ENCODE peak calls at places on chromosomes 4 and X, in eight cellular contexts. D is spleen, A is HCT116, M is stomach, U is K562, H is GM12891, K is breast epithelium, Q is transverse colon. E is an unnamed sample.

GRCh38 chr4:9792381-9792780 is 10.9 kb downstream of the DRD5 start:
- DNase-seq in D (no peak), A (no peak), M (no peak), U (no peak), H (no peak), K (no peak), Q (no peak), E (no peak)

GRCh38 chrX:115940348-115940747 is 230.2 kb upstream of the AGTR2 start:
- DNase-seq in D (no peak), A (no peak), M (no peak), U (no peak), H (no peak), K (no peak), Q (no peak), E (no peak)

GRCh38 chrX:93637591-93637990 is 35.8 kb downstream of the NAP1L3 start:
- DNase-seq in D (no peak), A (no peak), M (no peak), U (no peak), H (no peak), K (no peak), Q (no peak), E (no peak)

GRCh38 chr4:169225812-169226211 is 44.9 kb downstream of the SH3RF1 start:
- DNase-seq in D (no peak), A (peak; percentile 76), M (no peak), U (no peak), H (no peak), K (no peak), Q (no peak), E (no peak)

GRCh38 chr4:40939826-40940225 is 190.1 kb downstream of the NSUN7 start:
- DNase-seq in D (no peak), A (no peak), M (no peak), U (no peak), H (no peak), K (no peak), Q (no peak), E (no peak)

GRCh38 chrX:129522184-129523059 is 868 bp downstream of the SMARCA1 start:
- DNase-seq in D (no peak), A (peak; percentile 16), M (peak; percentile 63), U (peak; percentile 40), H (peak; percentile 8), K (no peak), Q (peak; percentile 31), E (peak; percentile 18)

GRCh38 chr4:135508006-135508714 is 1306.6 kb upstream of the PABPC4L start:
- DNase-seq in D (no peak), A (peak; percentile 88), M (no peak), U (no peak), H (no peak), K (no peak), Q (no peak), E (no peak)

GRCh38 chrX:133638285-133638684 is 223.0 kb upstream of the GPC4 start:
- DNase-seq in D (no peak), A (no peak), M (peak; percentile 35), U (no peak), H (no peak), K (no peak), Q (no peak), E (no peak)

GRCh38 chr4:108018038-108018883 is 28.6 kb downstream of the HADH start:
- DNase-seq in D (peak; percentile 86), A (peak; percentile 55), M (peak; percentile 86), U (peak; percentile 71), H (peak; percentile 37), K (peak; percentile 67), Q (peak; percentile 83), E (peak; percentile 40)

GRCh38 chr4:76198411-76199237 is 15.0 kb downstream of the SCARB2 start:
- DNase-seq in D (no peak), A (no peak), M (peak; percentile 54), U (peak; percentile 64), H (no peak), K (peak; percentile 44), Q (peak; percentile 85), E (no peak)

GRCh38 chr4:127776620-127777019 is 5.5 kb upstream of the HSPA4L start:
- DNase-seq in D (no peak), A (no peak), M (no peak), U (no peak), H (no peak), K (no peak), Q (no peak), E (no peak)

GRCh38 chr4:179415016-179415841 is 1973.0 kb upstream of the AGA start:
- DNase-seq in D (no peak), A (no peak), M (no peak), U (no peak), H (no peak), K (no peak), Q (no peak), E (no peak)

GRCh38 chr4:48403358-48403757 is 62.0 kb downstream of the SLAIN2 start:
- DNase-seq in D (no peak), A (no peak), M (no peak), U (no peak), H (no peak), K (no peak), Q (no peak), E (no peak)

GRCh38 chrX:12947545-12948235 is 27.2 kb upstream of the TMSB4X start:
- DNase-seq in D (no peak), A (no peak), M (no peak), U (no peak), H (no peak), K (no peak), Q (no peak), E (no peak)

GRCh38 chrX:24257011-24257410 is 56.9 kb downstream of the SUPT20HL2 start:
- DNase-seq in D (no peak), A (no peak), M (no peak), U (no peak), H (no peak), K (no peak), Q (no peak), E (no peak)

GRCh38 chrX:24259544-24260240 is 54.2 kb downstream of the SUPT20HL2 start:
- DNase-seq in D (no peak), A (peak; percentile 50), M (no peak), U (peak; percentile 38), H (no peak), K (no peak), Q (peak; percentile 26), E (no peak)

GRCh38 chrX:24262309-24262708 is 51.6 kb downstream of the SUPT20HL2 start:
- DNase-seq in D (no peak), A (no peak), M (no peak), U (no peak), H (no peak), K (no peak), Q (no peak), E (no peak)

GRCh38 chrX:24264383-24264782 is 49.5 kb downstream of the SUPT20HL2 start:
- DNase-seq in D (no peak), A (no peak), M (no peak), U (no peak), H (no peak), K (no peak), Q (no peak), E (no peak)

DNA sequence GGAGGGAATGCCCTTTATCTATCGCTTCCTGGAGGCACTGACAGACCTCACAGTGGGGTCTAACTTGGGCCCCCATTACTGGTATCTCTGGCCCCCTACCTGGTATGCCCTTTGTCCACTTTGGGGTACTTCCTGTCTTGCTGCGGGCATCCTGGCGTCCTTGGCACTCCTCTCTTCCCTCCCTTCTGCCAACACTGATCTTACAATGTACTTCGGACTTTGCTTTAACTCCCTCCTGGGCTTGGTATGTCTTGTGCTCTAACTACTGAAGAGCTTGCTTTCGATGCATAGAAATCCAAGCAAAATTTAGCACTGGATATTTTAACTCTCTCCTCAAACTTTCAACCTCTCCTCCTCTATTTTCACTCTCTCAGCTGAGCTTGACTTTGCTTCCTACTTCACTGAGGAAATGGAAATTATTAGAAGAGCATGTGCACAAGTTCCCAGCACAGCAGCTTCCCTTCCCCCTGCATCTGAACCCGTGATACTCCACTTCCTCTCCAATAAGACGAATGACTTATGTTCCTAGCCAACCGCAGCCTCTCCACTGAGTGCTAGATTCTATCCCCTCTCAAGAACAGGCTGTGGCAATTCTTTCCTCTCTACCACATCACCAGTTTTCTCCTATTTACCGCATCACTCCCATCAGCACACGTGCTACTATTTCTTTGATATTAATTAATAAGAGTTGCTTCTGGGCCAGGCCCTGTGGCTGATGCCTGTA is 52.9 kb downstream of the SUPT20HL2 start:
- DNase-seq in D (no peak), A (no peak), M (no peak), U (no peak), H (no peak), K (peak; percentile 22), Q (peak; percentile 39), E (no peak)
- TF ChIP-seq POLR2AphosphoS5 in D (peak; percentile 19), A (no peak), M (no peak), U (no peak), H (no peak), K (peak; percentile 47), Q (no peak), E (no peak)

DNA sequence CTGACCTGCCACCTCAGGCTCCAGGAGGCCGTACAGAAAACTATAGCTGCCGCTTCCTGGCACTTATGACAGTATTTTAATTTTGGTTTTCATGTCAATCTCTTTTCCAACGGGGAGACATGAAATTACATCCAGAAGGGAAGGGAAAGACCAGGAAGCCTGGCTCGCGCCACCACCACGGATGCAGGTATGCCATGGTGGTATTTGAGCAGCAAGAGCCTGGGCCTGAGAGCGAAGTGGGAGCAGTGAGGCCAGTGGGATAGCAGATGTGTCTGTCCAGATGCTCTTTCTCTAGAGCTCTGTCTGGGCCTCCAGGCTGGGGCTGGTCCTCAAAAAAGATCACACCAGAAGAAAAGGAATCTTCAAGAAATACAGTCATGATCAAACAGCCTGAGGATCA is 82.5 kb upstream of the CPEB2 start:
- DNase-seq in D (peak; percentile 58), A (no peak), M (no peak), U (no peak), H (no peak), K (no peak), Q (no peak), E (no peak)
- TF ChIP-seq POLR2A in D (no peak), A (no peak), M (no peak), U (no peak), H (no peak), K (no peak), Q (no peak), E (no peak)

GRCh38 chr4:20676773-20677172 is 23.5 kb upstream of the PACRGL start:
- DNase-seq in D (no peak), A (no peak), M (no peak), U (no peak), H (no peak), K (no peak), Q (no peak), E (no peak)
- TF ChIP-seq POLR2AphosphoS5 in D (no peak), A (no peak), M (no peak), U (no peak), H (no peak), K (no peak), Q (no peak), E (no peak)

DNA sequence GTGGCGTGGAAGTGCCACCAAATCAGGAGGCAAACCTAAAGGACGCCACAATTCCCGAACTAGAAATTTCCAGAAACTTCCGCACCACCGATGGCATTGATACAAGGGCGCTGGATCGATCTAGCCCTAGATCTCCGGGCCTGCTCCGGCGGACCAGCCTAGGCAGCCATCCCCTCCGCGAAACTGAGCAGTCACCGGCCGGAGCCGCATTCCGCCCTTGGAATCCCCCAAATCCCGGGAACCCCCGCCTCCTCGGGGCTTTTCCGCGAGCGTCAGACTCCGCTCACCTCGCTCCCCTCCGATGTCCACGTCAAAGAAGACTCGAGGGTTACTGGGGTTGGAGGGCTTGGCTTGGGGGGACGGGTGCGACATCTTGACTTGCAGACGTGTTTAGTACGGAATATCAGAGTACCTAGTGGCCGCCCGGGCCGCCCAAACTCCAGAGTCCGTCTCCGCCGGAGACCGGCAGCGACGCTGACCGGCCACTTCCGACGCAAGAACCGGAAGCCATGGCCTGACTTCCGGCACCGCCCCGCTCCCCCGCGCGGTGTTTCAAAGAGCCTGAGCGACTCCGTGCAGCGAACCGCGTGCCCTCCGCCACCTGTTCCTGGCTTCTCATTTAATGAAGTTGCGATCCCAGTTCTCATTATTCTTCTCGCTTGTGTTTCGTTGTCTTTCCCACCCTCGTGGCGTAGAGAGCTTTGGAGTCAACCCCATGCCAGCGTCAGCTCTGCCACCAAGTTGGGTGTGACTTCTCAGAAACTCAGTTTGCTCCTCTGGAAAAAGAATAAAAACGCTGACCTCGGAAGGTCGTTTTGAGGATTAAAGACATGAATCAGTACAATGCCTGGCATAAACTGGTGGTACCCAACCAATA is at the start of gene PPID:
- DNase-seq in D (peak; percentile 96), A (peak; percentile 78), M (peak; percentile 86), U (peak; percentile 88), H (peak; percentile 71), K (peak; percentile 54), Q (peak; percentile 90), E (peak; percentile 65)
- TF ChIP-seq POLR2A in D (no peak), A (peak; percentile 45), M (no peak), U (peak; percentile 93), H (peak; percentile 92), K (peak; percentile 62), Q (peak; percentile 78), E (peak; percentile 87)